ENCODE peak calls at places on chromosome 7, in four cellular contexts. L, X, H and R are unnamed samples. For H3K36me3, the result is how much of the 10 kb centered on the place peaks cover.

GRCh38 chr7:105691692-105692564 is 110.6 kb upstream of the EFCAB10 start:
- DNase-seq in L (peak), X (peak), H (peak), R (peak)

GRCh38 chr7:83547526-83547925 is 101.4 kb downstream of the SEMA3E start:
- DNase-seq in L (no peak), X (peak), H (no peak), R (peak)

GRCh38 chr7:36278767-36279171 is 110.9 kb upstream of the ANLN start:
- DNase-seq in L (no peak), X (peak), H (peak), R (no peak)

GRCh38 chr7:76507723-76508406 is 2.5 kb upstream of the UPK3B start:
- DNase-seq in L (no peak), X (no peak), H (no peak), R (peak)

GRCh38 chr7:70595741-70596574 is 536.0 kb upstream of the GALNT17 start:
- DNase-seq in L (peak), X (peak), H (no peak), R (no peak)

GRCh38 chr7:66152538-66153191 is 38.0 kb downstream of the CRCP start:
- DNase-seq in L (no peak), X (no peak), H (no peak), R (no peak)

GRCh38 chr7:20172736-20173334 is 44.3 kb downstream of the MACC1 start:
- DNase-seq in L (no peak), X (peak), H (no peak), R (peak)

GRCh38 chr7:32518534-32519140 is 23.3 kb downstream of the AVL9 start:
- DNase-seq in L (no peak), X (no peak), H (no peak), R (no peak)

GRCh38 chr7:110347091-110347490 is 743.8 kb upstream of the LRRN3 start:
- DNase-seq in L (no peak), X (no peak), H (no peak), R (no peak)

GRCh38 chr7:105935250-105935649 is 27.8 kb upstream of the CDHR3 start:
- DNase-seq in L (no peak), X (no peak), H (no peak), R (peak)

GRCh38 chr7:98565114-98565513 is 52.0 kb upstream of the NPTX2 start:
- DNase-seq in L (no peak), X (no peak), H (no peak), R (no peak)

GRCh38 chr7:69434350-69434749 is 163.9 kb upstream of the AUTS2 start:
- DNase-seq in L (no peak), X (no peak), H (no peak), R (no peak)

GRCh38 chr7:116632349-116632748 is 39.6 kb upstream of the MET start:
- DNase-seq in L (no peak), X (no peak), H (no peak), R (no peak)

GRCh38 chr7:151601521-151602305 is 82.0 kb upstream of the RHEB start:
- DNase-seq in L (no peak), X (no peak), H (no peak), R (no peak)

GRCh38 chr7:128883622-128884549 is 21.2 kb downstream of the ATP6V1F start:
- DNase-seq in L (peak), X (peak), H (peak), R (peak)

GRCh38 chr7:134922730-134923704 is 63.3 kb upstream of the AGBL3 start:
- DNase-seq in L (no peak), X (no peak), H (no peak), R (no peak)

GRCh38 chr7:134741901-134742635 is 37.4 kb upstream of the CALD1 start:
- DNase-seq in L (peak), X (no peak), H (no peak), R (peak)

GRCh38 chr7:112160130-112160770 is 45.9 kb downstream of the DOCK4 start:
- DNase-seq in L (no peak), X (no peak), H (no peak), R (peak)

GRCh38 chr7:112162161-112163020 is 43.8 kb downstream of the DOCK4 start:
- DNase-seq in L (peak), X (no peak), H (no peak), R (peak)

GRCh38 chr7:112163021-112163310 is 43.2 kb downstream of the DOCK4 start:
- DNase-seq in L (no peak), X (no peak), H (no peak), R (no peak)

GRCh38 chr7:112160771-112161150 is 45.4 kb downstream of the DOCK4 start:
- DNase-seq in L (no peak), X (no peak), H (no peak), R (no peak)

GRCh38 chr7:112161253-112162160 is 44.7 kb downstream of the DOCK4 start:
- DNase-seq in L (no peak), X (no peak), H (no peak), R (no peak)
- H3K4me3 ChIP-seq in L (no peak), X (no peak), H (no peak), R (no peak)

DNA sequence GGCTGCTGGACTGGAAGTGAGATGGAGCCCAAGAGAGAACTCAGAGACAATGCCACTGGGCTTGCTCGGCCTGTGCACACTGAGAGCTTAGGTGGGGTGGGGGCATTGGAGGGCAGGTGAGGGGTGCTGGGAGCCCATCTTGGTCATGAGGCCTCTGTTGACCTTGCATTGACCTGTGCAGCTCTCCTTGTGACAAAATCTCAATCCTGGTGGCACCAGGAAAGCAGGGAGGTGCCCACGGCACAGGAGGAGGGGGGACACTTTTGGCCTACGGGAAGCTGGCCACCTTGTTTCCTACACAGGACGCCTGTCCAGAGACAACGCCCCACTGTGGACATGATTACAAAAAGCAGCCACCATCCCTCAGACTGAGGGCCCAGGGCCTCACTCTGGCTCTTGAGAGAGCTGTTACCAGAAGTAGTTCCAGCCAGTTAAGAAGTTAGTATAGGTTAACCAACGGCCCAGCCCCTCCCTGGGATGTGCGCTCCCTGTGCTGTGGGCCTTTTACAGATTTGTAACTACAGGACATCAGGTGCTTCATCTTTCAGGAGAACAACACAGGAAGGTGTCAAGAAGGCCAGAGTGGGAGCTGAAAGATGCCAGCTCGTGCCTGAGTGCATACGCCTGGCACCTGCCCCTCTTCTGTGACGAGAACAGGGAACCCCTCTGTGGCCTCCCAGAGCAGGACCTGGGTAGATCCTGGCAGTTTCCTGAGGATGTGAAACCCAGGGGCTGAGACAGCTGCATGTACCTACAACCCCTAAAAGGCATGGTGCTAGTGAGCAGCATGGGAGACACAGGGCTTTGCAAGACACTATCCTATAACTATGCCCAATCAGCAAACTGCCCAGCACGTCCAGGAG is 10.3 kb downstream of the PKD1L1 start:
- DNase-seq in L (no peak), X (no peak), H (no peak), R (no peak)
- TF ChIP-seq CTCF in L (no peak), X (no peak), H (no peak), R (no peak)

GRCh38 chr7:158695726-158696452 is 8.7 kb downstream of the NCAPG2 start:
- DNase-seq in L (no peak), X (peak), H (no peak), R (peak)

GRCh38 chr7:158695056-158695455 is 9.5 kb downstream of the NCAPG2 start:
- DNase-seq in L (no peak), X (no peak), H (no peak), R (no peak)

GRCh38 chr7:158699341-158699740 is 5.3 kb downstream of the NCAPG2 start:
- DNase-seq in L (no peak), X (no peak), H (no peak), R (no peak)

GRCh38 chr7:158698657-158699195 is 5.9 kb downstream of the NCAPG2 start:
- DNase-seq in L (no peak), X (no peak), H (no peak), R (no peak)

DNA sequence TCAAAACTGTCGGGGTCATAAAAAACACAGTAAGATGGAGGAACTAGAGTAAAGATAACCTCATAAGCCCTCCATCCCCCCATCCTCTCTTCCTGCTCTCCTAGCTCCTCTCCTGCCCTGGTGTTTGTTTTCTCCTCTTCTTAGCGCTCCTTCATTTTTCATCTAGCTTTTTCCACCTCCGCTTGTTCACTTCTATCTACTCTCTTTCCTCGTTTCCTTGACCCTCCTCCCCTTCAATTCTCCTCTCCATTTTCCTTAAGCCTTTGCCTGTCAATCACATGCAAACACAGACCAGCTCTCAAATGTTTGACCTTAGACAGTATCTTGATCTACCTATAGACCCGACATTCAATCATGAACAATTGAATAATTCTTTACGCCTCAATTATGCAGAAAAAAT is 10.0 kb downstream of the NCAPG2 start:
- DNase-seq in L (no peak), X (no peak), H (no peak), R (no peak)
- H3K36me3 ChIP-seq in L (under half), X (under half), H (under half), R (under half)

GRCh38 chr7:139481364-139481763 is 2.1 kb downstream of the KLRG2 start:
- DNase-seq in L (no peak), X (no peak), H (no peak), R (no peak)

GRCh38 chr7:139487366-139488080 is 4.0 kb upstream of the KLRG2 start:
- DNase-seq in L (no peak), X (no peak), H (no peak), R (no peak)

GRCh38 chr7:139479620-139480019 is 3.9 kb downstream of the KLRG2 start:
- DNase-seq in L (no peak), X (peak), H (no peak), R (no peak)

GRCh38 chr7:139482122-139482521 is 1.4 kb downstream of the KLRG2 start:
- DNase-seq in L (no peak), X (no peak), H (no peak), R (no peak)

GRCh38 chr7:139482662-139483466 is 609 bp downstream of the KLRG2 start:
- DNase-seq in L (no peak), X (peak), H (no peak), R (no peak)
- H3K4me3 ChIP-seq in L (peak), X (peak), H (peak), R (peak)